ENCODE peak calls at places on chromosomes 13 and 19, in five cellular contexts. L, T, E, F and G are unnamed samples.
A peak's percentile ranks its signal among the peaks of the same experiment; 100 is the strongest.

GRCh38 chr13:94842901-94843300 is 130.6 kb upstream of the SOX21 start:
- DNase-seq in L (no peak), E (no peak), T (no peak), F (no peak), G (no peak)

GRCh38 chr13:25253702-25254101 is 33.6 kb downstream of the MTMR6 start:
- DNase-seq in F (no peak), T (no peak), E (no peak), L (no peak), G (no peak)

GRCh38 chr19:588758-589692 is 656 bp upstream of the HCN2 start:
- DNase-seq in F (no peak), T (no peak), L (no peak), E (no peak), G (no peak)

GRCh38 chr13:34587586-34587985 is 354.5 kb upstream of the NBEA start:
- DNase-seq in T (no peak), F (no peak), L (no peak), E (no peak), G (no peak)

GRCh38 chr19:48395170-48395455 is 1.6 kb downstream of the GRIN2D start:
- DNase-seq in F (no peak), L (no peak), E (no peak), T (no peak), G (no peak)

GRCh38 chr13:55234311-55234710 is 1906.4 kb upstream of the PRR20A start:
- DNase-seq in F (no peak), E (no peak), L (no peak), T (no peak), G (no peak)

GRCh38 chr13:113084943-113085540 is 20.5 kb upstream of the F7 start:
- DNase-seq in T (no peak), F (no peak), L (no peak), E (no peak), G (no peak)

GRCh38 chr13:110376120-110376519 is 69.0 kb downstream of the COL4A2 start:
- DNase-seq in E (no peak), T (no peak), L (no peak), F (no peak), G (no peak)

GRCh38 chr19:33771308-33772101 is 25.2 kb upstream of the KCTD15 start:
- DNase-seq in F (no peak), T (peak; percentile 47), E (peak; percentile 82), L (peak; percentile 41), G (peak; percentile 79)

GRCh38 chr13:93620366-93620765 is 393.8 kb downstream of the GPC6 start:
- DNase-seq in T (no peak), L (no peak), E (no peak), F (no peak), G (no peak)

GRCh38 chr13:55664178-55664577 is 1476.5 kb upstream of the PRR20A start:
- DNase-seq in L (no peak), E (no peak), F (no peak), T (no peak), G (no peak)

DNA sequence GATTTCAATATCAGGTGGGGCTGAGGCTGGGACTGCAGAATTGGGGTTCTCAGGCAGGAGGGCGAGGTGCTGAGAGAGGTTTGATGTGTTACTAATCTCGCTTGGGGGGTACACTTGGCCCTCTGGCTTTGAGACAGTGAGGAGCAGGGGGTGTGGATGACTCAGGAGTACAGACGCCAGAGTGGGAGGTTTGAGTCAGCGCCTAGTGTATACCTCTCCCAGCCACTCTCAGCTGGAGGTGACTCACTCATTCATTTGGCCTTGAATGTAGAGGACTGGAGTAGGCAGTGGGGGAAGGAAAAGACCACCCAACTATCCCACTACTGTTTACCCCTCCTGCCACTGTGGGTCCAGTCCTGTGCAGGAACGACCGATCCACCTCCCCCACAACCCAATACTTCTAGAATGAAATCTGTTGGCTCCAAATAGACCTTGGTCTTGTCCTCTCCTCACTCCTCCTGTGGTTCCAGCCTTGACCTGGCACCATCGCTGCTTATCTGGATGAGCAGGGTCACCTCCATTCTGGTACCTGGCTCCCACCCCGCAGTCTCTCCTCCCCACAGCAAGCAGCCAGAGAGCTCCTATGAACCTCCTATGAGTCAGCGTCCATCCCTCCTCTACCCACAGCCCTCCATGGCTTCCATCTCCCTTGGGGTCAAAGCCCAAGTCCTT is 20.1 kb upstream of the ZNRF4 start:
- DNase-seq in F (no peak), L (peak; percentile 94), E (no peak), T (no peak), G (no peak)
- TF ChIP-seq CTCF in F (no peak), L (no peak), E (no peak), T (no peak), G (no peak)

GRCh38 chr19:16159655-16160054 is 13.7 kb downstream of the CIB3 start:
- DNase-seq in E (no peak), F (no peak), T (no peak), L (no peak), G (no peak)

GRCh38 chr19:16160943-16161560 is 12.3 kb downstream of the CIB3 start:
- DNase-seq in L (peak; percentile 87), F (no peak), T (no peak), E (no peak), G (no peak)

GRCh38 chr19:16161848-16162247 is 11.5 kb downstream of the CIB3 start:
- DNase-seq in L (peak; percentile 85), E (no peak), T (no peak), F (no peak), G (no peak)

GRCh38 chr19:16157601-16158000 is 14.1 kb downstream of the HSH2D start:
- DNase-seq in E (no peak), T (no peak), L (no peak), F (no peak), G (no peak)

DNA sequence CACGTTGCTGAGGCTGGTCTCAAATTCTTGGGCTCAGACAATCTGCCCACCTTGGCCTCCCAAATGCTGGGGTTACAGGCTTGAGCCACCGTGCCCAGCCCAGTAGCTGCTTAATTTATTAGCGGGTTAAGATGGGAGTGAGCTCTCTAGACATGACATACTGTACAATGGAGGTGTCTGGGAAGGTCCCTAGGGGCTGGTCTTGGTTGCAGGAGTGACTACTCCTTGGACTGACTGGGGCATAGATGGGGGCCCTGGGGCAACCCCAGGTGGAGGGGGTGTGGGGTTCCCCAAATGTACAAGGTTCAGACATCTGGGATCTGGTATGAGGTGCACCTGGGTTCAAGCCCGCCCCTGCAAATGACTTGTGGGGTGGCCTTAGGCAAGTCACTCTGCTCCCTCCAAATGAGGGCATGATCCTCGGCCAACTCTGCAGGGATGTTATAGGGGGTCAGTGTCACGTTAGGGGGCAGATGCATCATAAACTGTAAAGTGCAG is 12.8 kb downstream of the CIB3 start:
- DNase-seq in F (no peak), T (no peak), E (no peak), L (no peak), G (no peak)
- TF ChIP-seq POLR2A in F (no peak), T (no peak), E (no peak), L (no peak), G (no peak)

GRCh38 chr19:29844891-29845575 is 33.2 kb downstream of the CCNE1 start:
- DNase-seq in T (peak; percentile 92), F (peak; percentile 94), L (peak; percentile 88), E (peak; percentile 98), G (peak; percentile 94)
- TF ChIP-seq CTCF in T (no peak), F (no peak), L (no peak), E (no peak), G (no peak)

DNA sequence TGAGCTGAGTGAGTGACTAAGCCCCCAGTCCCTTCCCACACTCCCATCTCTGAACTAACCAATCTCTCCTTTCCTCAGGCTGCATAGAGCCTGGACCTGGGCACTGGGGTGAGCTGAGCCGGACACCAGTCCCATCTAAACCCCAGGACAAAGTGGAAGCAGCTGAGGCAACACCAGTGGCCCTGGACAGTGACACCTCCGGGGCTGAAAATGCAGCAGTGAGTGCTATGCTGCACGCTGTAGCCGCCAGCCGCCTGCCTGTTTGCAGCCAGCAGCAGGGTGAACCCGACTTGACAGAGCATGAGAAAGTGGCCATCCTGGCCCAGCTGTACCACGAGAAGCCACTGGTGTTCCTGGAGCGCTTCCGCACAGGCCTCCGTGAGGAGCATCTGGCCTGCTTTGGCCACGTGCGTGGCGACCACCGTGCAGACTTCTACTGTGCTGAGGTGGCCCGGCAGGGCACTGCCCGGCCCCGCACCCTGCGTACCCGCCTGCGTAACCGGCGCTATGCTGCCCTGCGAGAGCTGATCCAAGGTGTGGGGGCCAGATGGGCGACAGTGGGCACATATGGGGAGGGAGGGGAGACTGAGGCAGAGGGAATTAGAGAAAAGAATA is 6.4 kb downstream of the CCDC97 start:
- DNase-seq in E (no peak), F (no peak), T (no peak), L (no peak), G (no peak)
- TF ChIP-seq POLR2A in E (no peak), F (no peak), T (no peak), L (no peak), G (no peak)

GRCh38 chr19:55344444-55344843 is 4.8 kb downstream of the KMT5C start:
- DNase-seq in E (no peak), F (no peak), L (no peak), T (no peak), G (no peak)
- TF ChIP-seq CTCF in E (no peak), F (no peak), L (no peak), T (no peak), G (no peak)